ENCODE peak calls at places on chromosomes 3 and 15, in four cellular contexts. P is mesenchymal stem cell, D is heart right ventricle, W is A673. B is an unnamed sample.

GRCh38 chr3:37833790-37834189 is 27.9 kb upstream of the CTDSPL start:
- DNase-seq in P (no peak), D (no peak), W (no peak), B (no peak)

GRCh38 chr15:66730168-66731014 is 28.4 kb downstream of the SMAD6 start:
- DNase-seq in P (peak; percentile 67), D (no peak), W (no peak), B (no peak)

GRCh38 chr3:47850062-47850802 is 47.3 kb downstream of the DHX30 start:
- DNase-seq in P (peak; percentile 58), D (no peak), W (no peak), B (no peak)

GRCh38 chr3:37145607-37146006 is 28.8 kb downstream of the LRRFIP2 start:
- DNase-seq in P (no peak), D (no peak), W (no peak), B (no peak)

GRCh38 chr3:57152150-57152549 is 13.0 kb downstream of the IL17RD start:
- DNase-seq in P (no peak), D (no peak), W (no peak), B (no peak)

GRCh38 chr15:39714251-39714650 is 68.4 kb downstream of the FSIP1 start:
- DNase-seq in P (no peak), D (no peak), W (no peak), B (no peak)

GRCh38 chr3:71245052-71245488 is 338.5 kb downstream of the FOXP1 start:
- DNase-seq in P (peak; percentile 84), D (no peak), W (no peak), B (no peak)

GRCh38 chr15:88057836-88058235 is 198.7 kb downstream of the NTRK3 start:
- DNase-seq in P (no peak), D (no peak), W (no peak), B (no peak)

GRCh38 chr3:134318166-134318565 is 56.1 kb downstream of the AMOTL2 start:
- DNase-seq in P (no peak), D (no peak), W (no peak), B (no peak)

GRCh38 chr3:197518794-197519451 is 36.8 kb downstream of the BDH1 start:
- DNase-seq in P (no peak), D (no peak), W (no peak), B (no peak)

GRCh38 chr15:89090791-89091666 is 2.8 kb downstream of the ABHD2 start:
- DNase-seq in P (peak; percentile 71), D (peak; percentile 78), W (peak; percentile 72), B (no peak)

GRCh38 chr3:127141921-127142730 is 50.8 kb upstream of the PRR23E start:
- DNase-seq in P (no peak), D (no peak), W (no peak), B (no peak)

GRCh38 chr3:112446343-112446742 is 52.9 kb downstream of the BTLA start:
- DNase-seq in P (no peak), D (no peak), W (peak; percentile 82), B (no peak)

GRCh38 chr3:72080101-72080500 is 295.2 kb upstream of the PROK2 start:
- DNase-seq in P (no peak), D (no peak), W (no peak), B (no peak)

GRCh38 chr15:61275901-61276300 is 46.8 kb upstream of the RORA start:
- DNase-seq in P (no peak), D (no peak), W (peak; percentile 4), B (no peak)

GRCh38 chr3:185328324-185329004 is 34.5 kb upstream of the MAP3K13 start:
- DNase-seq in P (no peak), D (no peak), W (no peak), B (no peak)

GRCh38 chr3:56119575-56120349 is 348.5 kb downstream of the ERC2 start:
- DNase-seq in P (peak; percentile 43), D (peak; percentile 13), W (peak; percentile 21), B (no peak)

GRCh38 chr15:70875001-70875782 is 17.0 kb downstream of the THAP10 start:
- DNase-seq in P (peak; percentile 52), D (peak; percentile 21), W (peak; percentile 49), B (no peak)

GRCh38 chr3:50274371-50275104 is 4.3 kb upstream of the LSMEM2 start:
- DNase-seq in P (peak; percentile 67), D (no peak), W (peak; percentile 60), B (no peak)

GRCh38 chr3:14730703-14731102 is 55.8 kb downstream of the C3orf20 start:
- DNase-seq in P (no peak), D (no peak), W (no peak), B (no peak)

GRCh38 chr3:119894195-119894594 is 112.3 kb downstream of the NR1I2 start:
- DNase-seq in P (no peak), D (no peak), W (no peak), B (no peak)

GRCh38 chr3:168117059-168117458 is 21.3 kb upstream of the GOLIM4 start:
- DNase-seq in P (peak; percentile 56), D (no peak), W (no peak), B (no peak)

GRCh38 chr3:4323246-4324027 is 20.3 kb downstream of the SETMAR start:
- DNase-seq in P (peak; percentile 24), D (no peak), W (no peak), B (no peak)

GRCh38 chr3:49346797-49347251 is 7.0 kb upstream of the USP4 start:
- DNase-seq in P (peak; percentile 34), D (no peak), W (no peak), B (no peak)

GRCh38 chr3:94961423-94962100 is 898.7 kb downstream of the NSUN3 start:
- DNase-seq in P (no peak), D (no peak), W (no peak), B (no peak)

GRCh38 chr15:80076321-80077318 is 17.1 kb downstream of the ZFAND6 start:
- DNase-seq in P (peak; percentile 13), D (no peak), W (no peak), B (no peak)

GRCh38 chr15:96181873-96182301 is 148.6 kb upstream of the NR2F2 start:
- DNase-seq in P (peak; percentile 67), D (peak; percentile 43), W (peak; percentile 23), B (no peak)

GRCh38 chr15:41334293-41335120 is 1.8 kb downstream of the NUSAP1 start:
- DNase-seq in P (no peak), D (no peak), W (no peak), B (no peak)
- H3K4me3 ChIP-seq in P (no peak overlapping the region), D (no peak overlapping the region), W (peak overlapping the region; percentile 78), B (peak overlapping the region; percentile 98)

DNA sequence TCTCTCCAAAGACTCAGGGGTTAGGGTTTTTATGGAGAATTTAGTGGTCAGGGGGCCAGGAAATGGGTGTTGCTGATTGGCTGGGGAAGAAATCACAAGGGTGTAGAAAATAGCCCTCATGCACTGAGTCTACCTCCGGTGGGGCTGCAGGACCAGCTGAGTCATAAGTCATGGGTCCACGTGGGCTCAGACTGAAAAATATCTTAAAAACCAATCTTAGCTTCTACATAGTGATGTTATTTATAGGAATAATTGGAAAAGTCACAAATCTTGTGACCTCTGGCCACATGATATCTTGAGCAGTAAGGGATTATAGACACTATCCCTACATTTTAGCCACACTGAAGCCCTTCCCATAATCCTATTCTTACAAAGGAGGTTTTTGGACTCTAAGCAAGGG is 224.0 kb downstream of the DPH6 start:
- DNase-seq in P (no peak), D (no peak), W (no peak), B (no peak)
- H3K4me3 ChIP-seq in P (no peak overlapping the region), D (no peak overlapping the region), W (no peak overlapping the region), B (no peak overlapping the region)

DNA sequence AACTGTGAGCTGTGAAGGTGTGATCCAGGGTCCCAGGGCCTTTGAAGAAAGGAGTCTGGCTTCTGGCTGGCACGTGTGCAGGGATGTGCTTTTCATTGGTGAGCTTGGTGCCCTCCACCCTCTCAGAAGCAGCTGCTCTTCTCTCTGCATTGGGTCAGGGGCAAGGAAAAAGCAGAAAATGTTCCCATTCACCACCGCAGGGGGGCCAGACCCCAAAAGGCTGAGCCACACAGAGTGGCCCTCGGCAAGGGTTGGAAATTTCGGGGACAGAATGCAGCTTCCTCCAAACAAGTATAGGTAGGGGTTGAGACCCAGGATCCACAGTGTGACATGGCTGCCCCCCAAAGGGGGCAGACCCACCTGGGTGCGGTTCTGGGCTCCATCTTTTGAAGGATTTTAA is 2.5 kb downstream of the CSK start:
- DNase-seq in P (no peak), D (no peak), W (no peak), B (no peak)
- H3K4me3 ChIP-seq in P (no peak overlapping the region), D (no peak overlapping the region), W (no peak overlapping the region), B (no peak overlapping the region)

GRCh38 chr15:98683821-98684220 is 35.5 kb downstream of the IGF1R start:
- DNase-seq in P (peak; percentile 19), D (no peak), W (peak; percentile 19), B (no peak)
- H3K4me3 ChIP-seq in P (no peak overlapping the region), D (no peak overlapping the region), W (no peak overlapping the region), B (no peak overlapping the region)

GRCh38 chr15:28004143-28005003 is 94.7 kb downstream of the OCA2 start:
- DNase-seq in P (no peak), D (no peak), W (no peak), B (no peak)

GRCh38 chr15:28005004-28005527 is 94.0 kb downstream of the OCA2 start:
- DNase-seq in P (no peak), D (no peak), W (no peak), B (no peak)

GRCh38 chr15:28003302-28004037 is 95.6 kb downstream of the OCA2 start:
- DNase-seq in P (no peak), D (no peak), W (no peak), B (no peak)

GRCh38 chr15:28002867-28003266 is 96.2 kb downstream of the OCA2 start:
- DNase-seq in P (no peak), D (no peak), W (no peak), B (no peak)

GRCh38 chr15:28006116-28006911 is 92.8 kb downstream of the OCA2 start:
- DNase-seq in P (no peak), D (no peak), W (no peak), B (no peak)
- H3K4me3 ChIP-seq in P (no peak overlapping the region), D (no peak overlapping the region), W (no peak overlapping the region), B (no peak overlapping the region)

GRCh38 chr3:53254190-53254809 is 1.5 kb downstream of the TKT start:
- DNase-seq in P (peak; percentile 40), D (no peak), W (no peak), B (no peak)

GRCh38 chr3:53250881-53251605 is 4.8 kb downstream of the TKT start:
- DNase-seq in P (no peak), D (no peak), W (no peak), B (no peak)

GRCh38 chr3:53250453-53250852 is 5.4 kb downstream of the TKT start:
- DNase-seq in P (no peak), D (no peak), W (no peak), B (no peak)

GRCh38 chr3:53253707-53254106 is 2.1 kb downstream of the TKT start:
- DNase-seq in P (no peak), D (no peak), W (no peak), B (no peak)

DNA sequence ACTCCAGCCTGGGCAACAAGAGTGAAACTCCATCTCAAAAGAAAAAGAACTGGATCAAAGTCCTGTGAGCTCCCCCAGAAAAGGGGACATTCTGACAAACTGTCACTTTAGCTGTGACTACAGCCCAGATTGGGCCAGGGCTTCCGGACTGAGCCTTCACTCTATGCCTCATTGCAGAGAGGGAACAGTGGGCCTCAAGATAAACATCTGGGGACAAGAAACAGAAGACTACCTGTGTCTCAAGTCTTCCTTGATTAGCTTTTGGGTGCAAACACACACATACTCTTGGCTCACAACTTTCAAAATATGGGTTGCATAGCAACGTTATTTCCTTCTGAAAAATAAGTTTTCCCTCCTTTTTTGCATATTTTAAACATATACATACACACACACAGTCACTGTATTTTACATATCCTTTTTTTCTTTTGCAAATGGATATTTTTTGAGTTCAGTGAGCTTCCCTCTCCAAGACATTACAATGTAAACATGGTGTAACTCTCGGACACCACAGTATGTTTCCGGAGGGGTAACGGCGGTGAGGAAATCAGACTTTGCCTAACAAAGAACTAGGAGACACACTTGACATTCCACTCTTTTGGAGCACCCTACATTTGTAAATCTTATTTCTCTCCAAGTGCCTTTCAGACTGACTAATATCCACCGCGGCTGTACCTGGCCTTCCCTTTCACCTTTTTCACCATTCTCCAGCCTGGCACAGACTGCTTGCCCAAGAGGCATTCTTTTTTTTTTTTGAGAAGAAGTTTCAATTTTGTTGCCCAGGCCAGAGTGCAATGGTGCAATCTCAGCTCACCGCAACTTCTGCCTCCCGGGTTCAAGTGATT is 3.5 kb downstream of the TKT start:
- DNase-seq in P (peak; percentile 76), D (no peak), W (no peak), B (no peak)
- H3K4me3 ChIP-seq in P (no peak overlapping the region), D (no peak overlapping the region), W (no peak overlapping the region), B (no peak overlapping the region)

B was measured in SK-N-MC.